ENCODE peak calls at places on chromosomes 6 and 20, in nine cellular contexts. Y is AG04449, A is astrocyte of the spinal cord, O is breast epithelium, Q is epithelial cell of proximal tubule, H is body of pancreas, N is tibial artery, U is transverse colon, W is left ventricle myocardium inferior. E is an unnamed sample.

GRCh38 chr20:17473662-17474061 is 57.5 kb downstream of the BFSP1 start:
- DNase-seq in Y (no peak), A (no peak), O (no peak), Q (no peak), H (no peak), N (no peak), U (no peak), W (no peak), E (no peak)

GRCh38 chr6:39956951-39957350 is 22.7 kb upstream of the MOCS1 start:
- DNase-seq in Y (no peak), A (no peak), O (no peak), Q (no peak), H (no peak), N (no peak), U (no peak), W (no peak), E (peak)

GRCh38 chr20:47274449-47275108 is 81.9 kb downstream of the ZMYND8 start:
- DNase-seq in Y (peak), A (peak), O (no peak), Q (peak), H (peak), N (no peak), U (no peak), W (no peak), E (peak)

GRCh38 chr20:52425253-52425652 is 233.7 kb upstream of the ZFP64 start:
- DNase-seq in Y (no peak), A (no peak), O (no peak), Q (no peak), H (no peak), N (peak), U (no peak), W (no peak), E (no peak)

GRCh38 chr20:58576590-58576944 is 61.4 kb upstream of the APCDD1L start:
- DNase-seq in Y (no peak), A (no peak), O (no peak), Q (no peak), H (peak), N (peak), U (no peak), W (no peak), E (no peak)

GRCh38 chr20:577167-577791 is 32.8 kb downstream of the TCF15 start:
- DNase-seq in Y (no peak), A (no peak), O (no peak), Q (no peak), H (no peak), N (no peak), U (no peak), W (no peak), E (peak)

GRCh38 chr6:2625581-2625980 is 125.1 kb downstream of the MYLK4 start:
- DNase-seq in Y (no peak), A (peak), O (no peak), Q (no peak), H (no peak), N (no peak), U (no peak), W (no peak), E (no peak)

GRCh38 chr6:81735756-81736380 is 16.6 kb downstream of the TENT5A start:
- DNase-seq in Y (no peak), A (no peak), O (no peak), Q (no peak), H (no peak), N (no peak), U (no peak), W (no peak), E (peak)

GRCh38 chr6:52405243-52405642 is 14.9 kb upstream of the EFHC1 start:
- DNase-seq in Y (no peak), A (no peak), O (no peak), Q (no peak), H (no peak), N (no peak), U (no peak), W (no peak), E (no peak)

GRCh38 chr6:4180653-4181255 is 45.4 kb upstream of the ECI2 start:
- DNase-seq in Y (peak), A (peak), O (no peak), Q (peak), H (peak), N (no peak), U (no peak), W (no peak), E (peak)

GRCh38 chr6:71290611-71291010 is 2.0 kb downstream of the OGFRL1 start:
- DNase-seq in Y (no peak), A (no peak), O (no peak), Q (no peak), H (no peak), N (no peak), U (no peak), W (no peak), E (no peak)

GRCh38 chr6:18501313-18502013 is 114.3 kb downstream of the RNF144B start:
- DNase-seq in Y (peak), A (peak), O (peak), Q (peak), H (peak), N (peak), U (peak), W (peak), E (peak)

GRCh38 chr20:26276811-26277210 is 580.2 kb upstream of the ZNF337 start:
- DNase-seq in Y (no peak), A (peak), O (no peak), Q (no peak), H (no peak), N (no peak), U (no peak), W (no peak), E (peak)

GRCh38 chr6:150261997-150262396 is 106.8 kb upstream of the IYD start:
- DNase-seq in Y (no peak), A (no peak), O (no peak), Q (no peak), H (no peak), N (no peak), U (no peak), W (no peak), E (no peak)

GRCh38 chr6:20202070-20202658 is 10.1 kb downstream of the MBOAT1 start:
- DNase-seq in Y (no peak), A (peak), O (no peak), Q (no peak), H (peak), N (no peak), U (no peak), W (no peak), E (peak)

GRCh38 chr20:46056970-46057855 is 28.2 kb downstream of the SLC12A5 start:
- DNase-seq in Y (no peak), A (peak), O (no peak), Q (no peak), H (no peak), N (peak), U (no peak), W (peak), E (peak)

GRCh38 chr20:4710106-4710475 is 11.6 kb upstream of the PRND start:
- DNase-seq in Y (no peak), A (no peak), O (no peak), Q (no peak), H (no peak), N (no peak), U (no peak), W (no peak), E (no peak)

GRCh38 chr20:46406986-46407670 is 713 bp upstream of the ELMO2 start:
- DNase-seq in Y (no peak), A (peak), O (peak), Q (no peak), H (peak), N (peak), U (peak), W (peak), E (peak)

GRCh38 chr20:20363449-20364015 is 4.4 kb upstream of the INSM1 start:
- DNase-seq in Y (no peak), A (no peak), O (no peak), Q (no peak), H (no peak), N (no peak), U (no peak), W (no peak), E (no peak)

DNA sequence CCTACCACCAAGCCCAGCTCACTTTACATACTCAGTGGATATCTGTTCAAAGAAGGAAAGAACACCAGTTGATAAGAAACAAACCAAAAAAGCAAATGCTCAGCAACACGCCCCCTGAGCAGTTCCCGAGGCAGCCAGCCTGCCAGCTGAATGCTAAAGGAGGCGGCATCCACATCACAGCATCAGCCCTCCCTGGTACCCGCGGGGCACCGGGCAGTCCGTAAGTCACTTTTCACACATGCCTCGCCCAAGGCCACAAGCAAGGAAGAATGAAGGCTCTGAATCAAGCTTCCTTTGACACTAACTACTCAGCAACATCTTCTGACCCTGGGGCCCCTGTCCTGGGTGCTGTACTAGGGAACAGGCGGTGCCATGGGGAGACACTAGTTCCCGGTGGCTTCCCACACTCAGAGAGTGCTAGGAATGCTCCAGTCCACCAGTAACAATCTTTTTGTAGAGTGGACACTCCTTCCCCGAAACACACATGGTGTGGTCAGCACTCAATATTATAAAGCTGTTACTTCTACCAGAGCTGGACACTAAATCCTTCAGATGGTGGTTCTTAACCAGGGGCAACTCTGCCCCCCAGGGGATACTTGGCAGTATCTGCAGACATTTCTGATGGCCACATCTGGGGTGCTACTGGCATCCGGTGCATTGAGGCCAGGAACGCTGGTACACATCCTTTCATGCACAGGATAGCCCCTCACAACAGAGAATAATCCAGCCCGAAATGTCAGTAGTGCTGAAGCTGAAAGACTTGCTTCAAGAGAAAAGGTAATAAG is 124.6 kb downstream of the NFATC2 start:
- DNase-seq in Y (no peak), A (no peak), O (no peak), Q (no peak), H (no peak), N (no peak), U (no peak), W (no peak), E (no peak)
- TF ChIP-seq CTCF in Y (no peak), A (no peak), O (no peak), Q (no peak), H (no peak), N (no peak), U (no peak), W (no peak), E (no peak)

DNA sequence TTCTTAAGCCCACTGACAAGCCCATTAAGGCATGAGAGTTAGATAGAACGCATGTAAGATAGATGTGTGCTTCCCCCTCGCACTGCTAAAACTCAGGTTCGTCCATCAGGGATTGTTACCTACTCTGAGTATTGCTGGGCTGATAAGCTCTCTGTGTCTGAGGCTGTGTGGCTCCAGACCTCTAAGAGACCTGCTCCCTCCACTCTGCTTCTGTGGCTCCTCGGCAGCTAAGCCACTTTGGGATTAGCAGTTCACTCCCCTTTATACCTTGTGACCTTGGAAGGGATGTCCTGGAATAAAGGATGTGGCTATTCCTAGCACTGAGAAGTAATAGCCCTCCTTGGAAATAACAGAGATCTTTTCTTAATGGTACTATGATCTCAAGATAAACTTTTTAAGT is 164.9 kb downstream of the TMEM242 start:
- DNase-seq in Y (no peak), A (no peak), O (no peak), Q (no peak), H (no peak), N (no peak), U (no peak), W (no peak), E (no peak)
- H3K4me3 ChIP-seq in Y (no peak), A (no peak), O (no peak), Q (no peak), H (no peak), N (no peak), U (no peak), W (no peak), E (no peak)

GRCh38 chr6:37525460-37526357 is 26.0 kb upstream of the CCDC167 start:
- DNase-seq in Y (no peak), A (peak), O (no peak), Q (no peak), H (no peak), N (no peak), U (no peak), W (no peak), E (peak)
- TF ChIP-seq CTCF in Y (no peak), A (no peak), O (no peak), Q (no peak), H (no peak), N (no peak), U (no peak), W (no peak), E (no peak)

DNA sequence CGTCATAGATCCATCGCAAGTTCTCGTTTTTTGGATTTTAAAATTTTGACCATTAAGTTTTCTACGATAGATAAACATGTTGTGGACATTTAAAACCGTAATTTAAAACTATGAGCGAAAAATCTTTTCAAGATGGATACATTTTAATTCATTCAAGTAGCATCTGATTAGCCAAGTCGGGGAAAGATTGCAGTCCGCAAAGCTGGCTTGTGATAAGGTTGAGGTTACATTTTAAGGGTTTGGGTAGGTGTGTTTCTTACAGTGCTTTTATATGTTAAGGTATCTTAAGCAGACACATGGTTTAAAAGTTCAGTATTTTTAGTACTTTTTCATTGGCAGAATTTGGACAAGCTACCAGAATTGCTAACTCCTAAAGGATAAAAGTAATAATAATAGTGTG is 1.2 kb downstream of the WTAP start:
- DNase-seq in Y (no peak), A (peak), O (no peak), Q (no peak), H (no peak), N (no peak), U (no peak), W (no peak), E (peak)
- H3K4me3 ChIP-seq in Y (peak), A (peak), O (peak), Q (peak), H (peak), N (peak), U (peak), W (peak), E (peak)

GRCh38 chr20:14295812-14296211 is 41.6 kb downstream of the FLRT3 start:
- DNase-seq in Y (no peak), A (no peak), O (no peak), Q (no peak), H (no peak), N (no peak), U (no peak), W (no peak), E (peak)
- TF ChIP-seq CTCF in Y (no peak), A (no peak), O (no peak), Q (no peak), H (no peak), N (no peak), U (no peak), W (no peak), E (no peak)

DNA sequence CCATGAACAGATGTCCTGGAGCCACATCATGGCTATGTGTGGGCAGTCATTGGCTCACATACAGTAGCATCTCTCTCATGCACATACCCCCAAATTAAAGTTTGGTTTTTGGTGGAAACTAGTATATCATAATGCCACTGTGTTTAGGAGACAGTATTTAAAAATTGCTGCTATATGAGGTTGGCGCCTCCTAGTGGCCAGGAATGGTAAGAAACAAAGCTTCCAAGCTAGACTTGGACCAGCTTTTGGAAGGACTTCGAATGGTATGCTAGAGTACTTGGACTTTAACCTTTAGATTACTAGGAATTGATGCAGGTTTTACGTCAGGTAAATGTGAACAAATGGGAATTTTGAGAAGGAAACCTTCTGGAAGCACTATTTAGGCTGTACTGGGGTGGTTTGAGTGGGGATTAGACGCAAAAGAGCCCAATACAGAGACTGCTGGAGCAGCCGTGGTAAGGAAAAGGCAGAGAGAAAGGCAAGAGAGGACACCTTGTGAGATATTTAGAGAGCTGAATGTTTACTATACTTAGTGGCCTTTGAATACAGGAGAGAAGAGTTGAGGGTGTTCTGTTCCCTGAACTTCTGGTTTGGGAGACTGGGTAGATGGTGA is 23.8 kb downstream of the PRSS35 start:
- DNase-seq in Y (no peak), A (peak), O (no peak), Q (no peak), H (peak), N (peak), U (peak), W (no peak), E (peak)
- H3K4me3 ChIP-seq in Y (no peak), A (no peak), O (no peak), Q (no peak), H (no peak), N (no peak), U (no peak), W (no peak), E (no peak)

GRCh38 chr20:63064745-63065711 is 58.3 kb upstream of the BHLHE23 start:
- DNase-seq in Y (no peak), A (no peak), O (no peak), Q (no peak), H (no peak), N (no peak), U (no peak), W (peak), E (no peak)

GRCh38 chr20:63062188-63063140 is 55.7 kb upstream of the BHLHE23 start:
- DNase-seq in Y (no peak), A (no peak), O (no peak), Q (no peak), H (no peak), N (no peak), U (no peak), W (peak), E (no peak)

GRCh38 chr20:63066506-63067265 is 59.9 kb upstream of the BHLHE23 start:
- DNase-seq in Y (no peak), A (no peak), O (no peak), Q (no peak), H (no peak), N (no peak), U (no peak), W (peak), E (no peak)

GRCh38 chr20:63065911-63066310 is 59.1 kb upstream of the BHLHE23 start:
- DNase-seq in Y (no peak), A (no peak), O (no peak), Q (no peak), H (no peak), N (no peak), U (no peak), W (peak), E (no peak)

DNA sequence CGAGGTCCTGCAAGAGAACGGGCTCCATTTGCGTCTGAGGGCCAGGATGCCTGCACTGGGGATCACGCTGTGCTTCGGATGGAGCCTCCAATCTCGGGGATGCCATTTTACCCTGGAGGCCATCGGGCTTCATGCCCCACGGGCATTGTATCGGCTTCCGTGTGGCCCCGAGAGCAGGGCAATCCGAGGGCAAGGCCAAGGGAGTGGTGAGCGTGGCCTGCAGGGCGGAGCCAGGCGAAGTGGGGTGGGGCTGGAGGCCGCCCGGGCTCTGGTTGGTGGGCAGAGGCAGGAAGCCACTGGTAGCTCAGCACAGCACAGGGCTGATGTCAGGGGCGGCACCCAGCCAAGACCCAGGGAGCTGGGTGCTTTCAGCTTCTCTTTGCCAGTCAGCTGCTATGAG is 57.5 kb upstream of the BHLHE23 start:
- DNase-seq in Y (no peak), A (no peak), O (no peak), Q (no peak), H (no peak), N (no peak), U (no peak), W (peak), E (no peak)
- TF ChIP-seq CTCF in Y (no peak), A (no peak), O (no peak), Q (no peak), H (no peak), N (no peak), U (no peak), W (no peak), E (no peak)

DNA sequence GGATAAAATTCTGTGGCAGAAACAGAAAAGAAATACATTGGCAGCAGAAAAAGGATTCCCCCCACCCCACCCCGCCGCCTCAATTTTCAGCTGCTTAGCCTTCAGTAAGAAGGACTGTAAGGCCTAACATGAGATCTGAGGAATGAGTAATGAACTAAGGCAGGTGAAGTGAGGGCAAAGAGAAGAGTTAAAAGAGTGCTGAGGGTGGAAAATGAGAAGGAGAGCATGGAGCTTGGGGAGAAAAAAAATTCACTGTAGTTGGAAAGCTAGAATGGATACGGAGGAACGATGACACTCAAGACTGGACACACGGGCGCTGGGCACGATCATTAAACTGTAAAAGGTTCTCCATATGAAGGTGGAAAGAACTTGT is 14.6 kb downstream of the POM121L2 start:
- DNase-seq in Y (no peak), A (no peak), O (no peak), Q (no peak), H (no peak), N (no peak), U (no peak), W (no peak), E (no peak)
- H3K4me3 ChIP-seq in Y (peak), A (peak), O (no peak), Q (peak), H (no peak), N (no peak), U (no peak), W (no peak), E (peak)

DNA sequence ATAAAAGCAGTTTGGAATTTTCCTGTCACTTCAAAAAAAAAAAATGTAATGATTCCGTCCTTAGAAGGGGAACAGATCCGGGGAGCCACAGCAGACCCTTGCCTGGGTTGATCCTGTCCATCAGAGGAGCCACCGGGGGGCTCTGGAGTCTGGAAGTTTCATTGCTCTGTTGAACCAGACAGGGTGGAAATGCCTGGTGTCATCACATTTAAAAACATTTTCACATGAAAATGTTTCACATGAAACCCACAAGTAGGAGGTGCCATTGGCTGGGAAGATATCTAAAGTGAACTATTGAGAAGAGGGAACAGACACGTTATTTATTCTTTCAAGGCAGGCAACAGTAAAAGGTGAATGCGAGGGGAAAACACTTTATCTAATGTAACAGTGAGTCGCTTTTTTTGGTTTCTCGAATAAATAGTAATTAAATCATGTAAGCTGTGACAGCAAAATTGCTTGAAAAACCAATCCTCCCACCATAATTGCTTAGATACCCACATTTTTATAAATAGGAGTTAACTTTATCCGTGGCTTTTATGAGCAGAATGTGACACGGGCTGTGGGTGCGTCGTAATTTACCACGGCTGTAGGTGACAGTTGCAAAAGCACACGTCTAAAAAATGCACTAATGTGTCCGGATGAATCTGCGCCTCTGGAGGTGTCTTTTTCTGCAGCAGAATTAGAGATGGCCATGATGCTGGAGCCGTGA is 323.4 kb downstream of the TAF4 start:
- DNase-seq in Y (no peak), A (peak), O (no peak), Q (no peak), H (no peak), N (no peak), U (no peak), W (no peak), E (no peak)
- TF ChIP-seq CTCF in Y (no peak), A (no peak), O (no peak), Q (peak), H (no peak), N (no peak), U (no peak), W (no peak), E (no peak)